ENCODE peak calls at places on chromosome 17, in four cellular contexts. B is tibial nerve, S is transverse colon, R is H54. Z is an unnamed sample.

GRCh38 chr17:8755590-8756255 is 2.6 kb downstream of the SPDYE4 start:
- DNase-seq in B (no peak), S (no peak), R (no peak), Z (no peak)

GRCh38 chr17:77644181-77644972 is 314.1 kb upstream of the TNRC6C start:
- DNase-seq in B (no peak), S (no peak), R (no peak), Z (no peak)

GRCh38 chr17:55783684-55784245 is 32.9 kb downstream of the PCTP start:
- DNase-seq in B (peak; percentile 58), S (peak; percentile 46), R (no peak), Z (no peak)

GRCh38 chr17:34760931-34761500 is 181.6 kb downstream of the TMEM132E start:
- DNase-seq in B (no peak), S (no peak), R (no peak), Z (no peak)

GRCh38 chr17:60077226-60077625 is 1.5 kb downstream of the HEATR6 start:
- DNase-seq in B (no peak), S (no peak), R (no peak), Z (no peak)

GRCh38 chr17:58575511-58575910 is 61.1 kb upstream of the MTMR4 start:
- DNase-seq in B (no peak), S (no peak), R (peak; percentile 48), Z (peak; percentile 45)

GRCh38 chr17:39205112-39205526 is 5.0 kb downstream of the RPL19 start:
- DNase-seq in B (no peak), S (no peak), R (no peak), Z (no peak)

GRCh38 chr17:17892009-17892408 is 55.2 kb upstream of the SREBF1 start:
- DNase-seq in B (no peak), S (no peak), R (no peak), Z (no peak)

GRCh38 chr17:31394544-31394943 is 3.1 kb downstream of the RAB11FIP4 start:
- DNase-seq in B (peak; percentile 55), S (no peak), R (no peak), Z (peak; percentile 43)

GRCh38 chr17:17613708-17614114 is 22.2 kb upstream of the PEMT start:
- DNase-seq in B (peak; percentile 85), S (peak; percentile 48), R (peak; percentile 87), Z (peak; percentile 57)

GRCh38 chr17:77499699-77500435 is 359.1 kb downstream of the SEC14L1 start:
- DNase-seq in B (no peak), S (peak; percentile 3), R (no peak), Z (no peak)

GRCh38 chr17:40329981-40330794 is 21.2 kb downstream of the RARA start:
- DNase-seq in B (no peak), S (peak; percentile 60), R (no peak), Z (peak; percentile 65)

GRCh38 chr17:41052594-41052993 is 2.4 kb downstream of the KRTAP2-2 start:
- DNase-seq in B (no peak), S (no peak), R (no peak), Z (no peak)

GRCh38 chr17:56812971-56813388 is 20.7 kb downstream of the C17orf67 start:
- DNase-seq in B (no peak), S (no peak), R (no peak), Z (no peak)

GRCh38 chr17:18166894-18167293 is 16.7 kb upstream of the ALKBH5 start:
- DNase-seq in B (no peak), S (no peak), R (no peak), Z (peak; percentile 26)

GRCh38 chr17:48760411-48760810 is 31.9 kb upstream of the HOXB13 start:
- DNase-seq in B (no peak), S (peak; percentile 70), R (no peak), Z (no peak)
- TF ChIP-seq POLR2A in B (no peak), S (no peak), R (no peak), Z (no peak)

DNA sequence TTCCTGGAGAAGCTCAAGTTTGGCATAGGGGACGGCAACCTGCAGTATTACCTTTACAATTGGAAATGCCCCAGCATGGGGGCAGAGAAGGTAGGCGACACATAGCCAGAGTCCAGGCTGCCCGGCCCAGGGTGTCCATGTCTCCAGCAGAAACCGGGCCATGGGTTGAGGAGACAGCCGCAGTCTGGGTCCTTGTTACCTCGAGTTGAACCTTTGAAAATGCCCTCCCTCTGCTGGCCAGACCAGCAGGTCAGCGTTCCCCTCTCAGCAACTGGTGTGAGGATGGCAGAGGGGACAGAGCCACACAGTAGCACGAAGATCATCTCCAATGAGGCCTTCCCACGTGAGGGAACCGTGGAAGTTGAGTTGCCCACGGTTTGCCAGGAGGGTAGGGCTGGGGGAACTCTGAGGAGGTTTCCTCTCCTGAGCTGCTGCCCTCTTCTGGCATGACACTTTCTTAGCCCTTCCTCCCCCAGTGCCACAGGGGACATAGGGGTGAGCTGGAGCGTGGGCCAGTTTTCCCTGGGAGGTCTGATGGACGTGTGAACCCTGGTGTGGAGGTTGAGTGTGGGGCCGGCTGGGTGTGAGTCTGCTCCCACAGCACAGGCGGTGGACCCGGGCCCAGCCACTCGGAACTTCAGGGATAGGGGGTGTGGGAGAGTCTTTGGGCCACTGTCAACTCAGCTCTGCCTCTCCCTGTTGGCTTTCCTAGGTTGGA is 27.2 kb downstream of the PLCD3 start:
- DNase-seq in B (no peak), S (no peak), R (no peak), Z (no peak)
- TF ChIP-seq POLR2A in B (no peak), S (no peak), R (no peak), Z (no peak)

DNA sequence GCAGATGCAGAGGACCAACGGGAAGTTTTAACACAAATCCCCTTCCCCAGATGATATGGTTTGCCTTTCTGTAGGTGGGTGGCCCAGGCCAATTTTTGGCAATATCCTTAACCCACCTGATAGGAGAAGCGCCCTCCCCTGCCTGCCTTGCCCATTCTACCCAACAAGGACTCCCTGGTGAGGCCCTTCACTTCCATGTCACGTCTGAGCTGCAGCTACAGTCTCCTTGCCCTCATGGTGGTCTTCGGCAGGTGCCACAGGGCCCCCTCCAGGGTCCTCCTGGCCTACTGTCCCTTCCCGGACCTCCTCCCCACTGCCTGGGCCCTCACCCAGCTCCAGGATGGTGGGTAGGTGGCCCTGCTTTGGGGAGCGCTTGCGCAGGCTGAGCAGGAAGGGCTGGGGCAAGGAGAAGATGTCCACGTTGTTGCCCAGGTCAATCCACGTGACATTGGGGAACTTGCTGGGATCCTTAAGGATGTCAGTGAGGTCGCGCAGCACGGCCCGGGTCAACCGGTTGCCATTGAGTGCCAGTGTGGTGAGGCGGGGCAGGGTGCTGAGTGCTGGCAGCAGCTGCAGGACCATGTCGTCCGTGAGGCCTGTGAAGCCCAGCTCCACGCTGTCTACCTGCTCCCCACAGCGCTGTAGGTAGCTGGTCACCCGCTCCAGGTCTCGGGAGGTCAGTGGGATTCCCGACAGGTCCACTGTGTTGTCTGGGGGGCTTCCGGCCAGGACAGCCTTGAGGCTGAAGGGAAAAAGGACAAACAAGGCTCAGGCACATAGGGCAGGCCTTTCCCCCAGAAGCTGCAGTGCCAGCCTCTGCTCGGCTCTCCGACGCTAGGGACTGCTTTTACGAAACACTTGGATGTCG is 28.3 kb downstream of the TRPV2 start:
- DNase-seq in B (no peak), S (no peak), R (no peak), Z (no peak)
- TF ChIP-seq POLR2A in B (no peak), S (no peak), R (no peak), Z (no peak)

GRCh38 chr17:43003542-43004172 is 2.9 kb upstream of the IFI35 start:
- DNase-seq in B (no peak), S (no peak), R (no peak), Z (no peak)

GRCh38 chr17:43010667-43011308 is 4.2 kb downstream of the IFI35 start:
- DNase-seq in B (no peak), S (peak; percentile 75), R (no peak), Z (peak; percentile 48)

GRCh38 chr17:43011728-43012472 is 5.3 kb downstream of the IFI35 start:
- DNase-seq in B (no peak), S (no peak), R (no peak), Z (peak; percentile 55)

GRCh38 chr17:43006639-43007551 is at the start of gene IFI35:
- DNase-seq in B (peak; percentile 83), S (peak; percentile 93), R (no peak), Z (peak; percentile 92)
- TF ChIP-seq POLR2A in B (peak; percentile 43), S (peak; percentile 84), R (peak; percentile 48), Z (peak; percentile 67)

DNA sequence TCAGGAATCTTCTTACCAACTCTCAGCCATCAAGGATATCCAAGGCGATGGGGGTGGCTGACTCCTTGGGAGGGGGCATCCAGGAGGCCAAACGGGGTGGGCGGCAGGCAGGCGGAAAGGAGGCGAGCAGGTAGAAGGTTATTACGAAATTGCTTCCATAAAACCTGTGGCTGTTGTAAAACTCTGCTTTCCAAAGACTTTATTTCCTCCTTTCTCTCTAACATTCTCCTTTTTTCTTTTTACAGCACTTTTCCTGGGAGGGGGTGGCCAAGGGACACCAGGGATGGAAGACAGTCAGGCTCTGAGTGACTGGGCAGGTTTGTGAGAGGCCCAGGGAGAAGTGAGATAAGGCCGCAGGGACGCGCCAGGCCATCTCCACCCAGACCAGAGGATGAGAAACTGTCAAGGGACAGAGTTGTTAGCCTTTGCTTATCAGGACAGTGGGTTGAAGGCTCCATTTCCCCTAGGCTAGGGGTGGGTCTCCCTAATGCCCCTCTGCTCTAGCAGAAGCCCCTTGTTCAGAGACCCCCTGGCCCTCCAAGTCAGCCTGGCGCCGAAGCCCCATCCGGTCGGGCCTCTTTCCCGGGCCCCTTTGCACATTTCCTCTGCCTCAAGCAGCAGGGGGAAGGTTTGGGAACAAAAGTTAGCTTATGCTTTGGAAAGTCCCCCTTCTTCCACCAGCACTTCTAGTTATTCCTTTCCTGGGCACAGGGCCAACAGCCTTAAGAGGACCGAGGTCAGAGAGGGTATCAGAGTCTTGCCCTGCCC is 5.0 kb upstream of the HOXB9 start:
- DNase-seq in B (no peak), S (peak; percentile 81), R (no peak), Z (peak; percentile 75)
- TF ChIP-seq POLR2A in B (no peak), S (peak; percentile 56), R (no peak), Z (no peak)

Z was measured in erythroblast.